ENCODE peak calls at places on chromosomes 5 and 9, in five cellular contexts. One of them, this sample, is unnamed.

GRCh38 chr5:36442796-36443195 is 141.1 kb upstream of the RANBP3L start:
- DNase-seq in heart left ventricle: no peak
- DNase-seq in breast epithelium: no peak
- DNase-seq in A549: no peak
- DNase-seq in stomach: peak; percentile 38
- DNase-seq in this sample: peak; percentile 20

GRCh38 chr5:35345222-35345621 is 114.9 kb upstream of the PRLR start:
- DNase-seq in heart left ventricle: no peak
- DNase-seq in breast epithelium: no peak
- DNase-seq in A549: no peak
- DNase-seq in stomach: no peak
- DNase-seq in this sample: no peak

GRCh38 chr9:97529363-97530076 is 28.1 kb downstream of the TMOD1 start:
- DNase-seq in heart left ventricle: peak; percentile 78
- DNase-seq in breast epithelium: no peak
- DNase-seq in A549: peak; percentile 36
- DNase-seq in stomach: no peak
- DNase-seq in this sample: peak; percentile 86

GRCh38 chr9:20070336-20070735 is 281.5 kb upstream of the SLC24A2 start:
- DNase-seq in heart left ventricle: no peak
- DNase-seq in breast epithelium: no peak
- DNase-seq in A549: no peak
- DNase-seq in stomach: no peak
- DNase-seq in this sample: no peak

GRCh38 chr5:140953234-140953633 is 13.0 kb upstream of the PCDHAC2 start:
- DNase-seq in heart left ventricle: no peak
- DNase-seq in breast epithelium: no peak
- DNase-seq in A549: no peak
- DNase-seq in stomach: no peak
- DNase-seq in this sample: no peak

GRCh38 chr5:82406200-82406773 is 128.1 kb upstream of the RPS23 start:
- DNase-seq in heart left ventricle: peak; percentile 21
- DNase-seq in breast epithelium: no peak
- DNase-seq in A549: no peak
- DNase-seq in stomach: no peak
- DNase-seq in this sample: no peak

GRCh38 chr5:141714542-141715303 is 32.7 kb upstream of the ARAP3 start:
- DNase-seq in heart left ventricle: no peak
- DNase-seq in breast epithelium: no peak
- DNase-seq in A549: no peak
- DNase-seq in stomach: no peak
- DNase-seq in this sample: no peak

GRCh38 chr9:112868956-112869594 is 21.6 kb downstream of the SLC46A2 start:
- DNase-seq in heart left ventricle: no peak
- DNase-seq in breast epithelium: no peak
- DNase-seq in A549: no peak
- DNase-seq in stomach: no peak
- DNase-seq in this sample: no peak

GRCh38 chr9:134283111-134283515 is 43.1 kb upstream of the RXRA start:
- DNase-seq in heart left ventricle: peak; percentile 45
- DNase-seq in breast epithelium: peak; percentile 93
- DNase-seq in A549: no peak
- DNase-seq in stomach: peak; percentile 91
- DNase-seq in this sample: no peak

GRCh38 chr5:12246016-12246415 is 341.8 kb upstream of the CTNND2 start:
- DNase-seq in heart left ventricle: no peak
- DNase-seq in breast epithelium: no peak
- DNase-seq in A549: no peak
- DNase-seq in stomach: no peak
- DNase-seq in this sample: no peak

GRCh38 chr5:124456244-124456643 is 290.2 kb downstream of the ZNF608 start:
- DNase-seq in heart left ventricle: no peak
- DNase-seq in breast epithelium: no peak
- DNase-seq in A549: no peak
- DNase-seq in stomach: no peak
- DNase-seq in this sample: no peak

GRCh38 chr5:139668064-139668880 is 20.1 kb downstream of the CXXC5 start:
- DNase-seq in heart left ventricle: peak; percentile 48
- DNase-seq in breast epithelium: no peak
- DNase-seq in A549: no peak
- DNase-seq in stomach: peak; percentile 49
- DNase-seq in this sample: no peak

DNA sequence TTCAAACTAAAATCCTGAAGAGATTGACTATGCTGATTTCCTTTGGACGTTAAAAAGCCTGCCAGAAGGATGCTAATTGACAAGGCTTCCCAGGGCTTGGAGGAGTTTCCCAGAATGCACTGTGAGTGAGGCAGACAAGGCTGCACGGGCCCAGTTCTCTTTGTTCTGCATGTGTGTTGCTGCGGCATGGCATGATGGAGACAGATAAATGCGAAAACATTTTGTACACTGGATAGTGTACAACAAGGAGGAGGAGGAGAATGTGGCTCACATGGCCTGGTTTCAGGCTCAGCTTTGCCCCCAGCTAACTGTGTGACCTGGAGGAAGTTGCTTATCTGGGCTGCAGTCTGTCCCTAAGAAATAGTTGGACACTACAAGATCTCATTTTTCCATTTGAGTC is 135.5 kb upstream of the CPEB4 start:
- DNase-seq in heart left ventricle: no peak
- DNase-seq in breast epithelium: no peak
- DNase-seq in A549: no peak
- DNase-seq in stomach: no peak
- DNase-seq in this sample: no peak
- TF ChIP-seq POLR2A in heart left ventricle: no peak
- TF ChIP-seq POLR2A in breast epithelium: no peak
- TF ChIP-seq POLR2A in A549: no peak
- TF ChIP-seq POLR2A in stomach: no peak
- TF ChIP-seq POLR2A in this sample: no peak

GRCh38 chr5:179610109-179610902 is 13.2 kb downstream of the HNRNPH1 start:
- DNase-seq in heart left ventricle: no peak
- DNase-seq in breast epithelium: no peak
- DNase-seq in A549: no peak
- DNase-seq in stomach: no peak
- DNase-seq in this sample: no peak
- TF ChIP-seq POLR2A in heart left ventricle: no peak
- TF ChIP-seq POLR2A in breast epithelium: no peak
- TF ChIP-seq POLR2A in A549: no peak
- TF ChIP-seq POLR2A in stomach: no peak
- TF ChIP-seq POLR2A in this sample: no peak

GRCh38 chr5:134874831-134875655 is 872 bp downstream of the TXNDC15 start:
- DNase-seq in heart left ventricle: peak; percentile 55
- DNase-seq in breast epithelium: peak; percentile 29
- DNase-seq in A549: peak; percentile 51
- DNase-seq in stomach: peak; percentile 42
- DNase-seq in this sample: peak; percentile 86

GRCh38 chr5:134877159-134877558 is 3.0 kb downstream of the TXNDC15 start:
- DNase-seq in heart left ventricle: no peak
- DNase-seq in breast epithelium: no peak
- DNase-seq in A549: no peak
- DNase-seq in stomach: no peak
- DNase-seq in this sample: no peak

GRCh38 chr5:134873494-134873893 is 677 bp upstream of the TXNDC15 start:
- DNase-seq in heart left ventricle: no peak
- DNase-seq in breast epithelium: no peak
- DNase-seq in A549: no peak
- DNase-seq in stomach: no peak
- DNase-seq in this sample: no peak

GRCh38 chr5:134878403-134878802 is 4.2 kb downstream of the TXNDC15 start:
- DNase-seq in heart left ventricle: no peak
- DNase-seq in breast epithelium: no peak
- DNase-seq in A549: no peak
- DNase-seq in stomach: peak; percentile 50
- DNase-seq in this sample: no peak

GRCh38 chr5:134873987-134874830 is at the start of gene TXNDC15:
- DNase-seq in heart left ventricle: peak; percentile 90
- DNase-seq in breast epithelium: peak; percentile 71
- DNase-seq in A549: peak; percentile 85
- DNase-seq in stomach: peak; percentile 90
- DNase-seq in this sample: peak; percentile 86
- TF ChIP-seq POLR2A in heart left ventricle: peak; percentile 56
- TF ChIP-seq POLR2A in breast epithelium: peak; percentile 35
- TF ChIP-seq POLR2A in A549: peak; percentile 97
- TF ChIP-seq POLR2A in stomach: no peak
- TF ChIP-seq POLR2A in this sample: peak; percentile 92

GRCh38 chr9:125189361-125190289 is at the start of gene PPP6C:
- DNase-seq in heart left ventricle: peak; percentile 98
- DNase-seq in breast epithelium: peak; percentile 94
- DNase-seq in A549: peak; percentile 97
- DNase-seq in stomach: peak; percentile 97
- DNase-seq in this sample: peak; percentile 99
- TF ChIP-seq POLR2A in heart left ventricle: peak; percentile 81
- TF ChIP-seq POLR2A in breast epithelium: peak; percentile 78
- TF ChIP-seq POLR2A in A549: peak; percentile 74
- TF ChIP-seq POLR2A in stomach: peak; percentile 42
- TF ChIP-seq POLR2A in this sample: peak; percentile 84

DNA sequence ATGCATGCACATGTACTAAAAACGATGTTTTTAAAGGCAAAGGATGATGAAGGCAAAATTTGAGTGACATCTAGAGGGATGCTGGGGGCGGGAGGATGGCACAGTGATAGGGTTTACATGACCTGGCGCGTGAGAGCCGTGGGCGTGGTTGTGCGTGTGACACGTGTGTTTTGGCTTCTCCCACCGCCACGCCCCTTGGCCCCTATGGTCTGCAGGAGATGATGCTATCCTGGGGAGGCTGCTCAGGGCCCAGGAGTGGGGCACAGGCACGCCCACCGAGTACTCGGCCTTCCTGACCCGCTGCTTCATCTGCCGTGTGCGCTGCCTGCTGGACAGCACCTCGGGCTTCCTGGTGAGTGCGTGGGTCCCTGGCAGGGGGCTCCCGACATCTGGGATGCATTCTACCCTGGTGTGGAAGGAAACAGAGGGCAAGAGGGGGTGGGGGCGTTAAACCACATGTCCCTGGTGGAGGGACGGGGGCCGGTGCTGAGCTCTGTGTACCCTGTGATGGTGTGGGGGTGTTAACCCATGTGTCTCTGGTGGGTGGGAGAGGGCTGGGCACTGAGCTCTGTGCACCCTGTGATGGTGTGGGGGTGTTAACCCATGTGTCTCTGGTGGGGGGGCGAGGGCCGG is 19.2 kb upstream of the EXOC3 start:
- DNase-seq in heart left ventricle: no peak
- DNase-seq in breast epithelium: no peak
- DNase-seq in A549: no peak
- DNase-seq in stomach: no peak
- DNase-seq in this sample: no peak
- TF ChIP-seq POLR2A in heart left ventricle: no peak
- TF ChIP-seq POLR2A in breast epithelium: no peak
- TF ChIP-seq POLR2A in A549: no peak
- TF ChIP-seq POLR2A in stomach: no peak
- TF ChIP-seq POLR2A in this sample: no peak

This sample was measured in H54.